ENCODE peak calls at places on chromosome 11, in nine cellular contexts. K, M, U, I, F, N, P, B and G are unnamed samples.

GRCh38 chr11:80155412-80156017 is 714.7 kb upstream of the TENM4 start:
- DNase-seq in K (no peak), M (no peak), U (peak), I (peak), F (no peak), N (no peak), P (peak), B (no peak), G (peak)

GRCh38 chr11:124867700-124868099 is 2.5 kb downstream of the ROBO3 start:
- DNase-seq in K (no peak), M (no peak), U (peak), I (no peak), F (no peak), N (no peak), P (peak), B (peak), G (peak)

GRCh38 chr11:126416542-126417090 is 61.1 kb downstream of the ST3GAL4 start:
- DNase-seq in K (no peak), M (peak), U (peak), I (no peak), F (peak), N (peak), P (peak), B (peak), G (peak)

GRCh38 chr11:1765871-1766718 is 2.4 kb upstream of the CTSD start:
- DNase-seq in K (no peak), M (no peak), U (no peak), I (no peak), F (no peak), N (peak), P (no peak), B (peak), G (no peak)

GRCh38 chr11:61305417-61305816 is 10.3 kb upstream of the VWCE start:
- DNase-seq in K (no peak), M (no peak), U (no peak), I (no peak), F (no peak), N (no peak), P (no peak), B (no peak), G (no peak)

GRCh38 chr11:34585870-34586654 is 34.8 kb upstream of the EHF start:
- DNase-seq in K (no peak), M (no peak), U (peak), I (peak), F (no peak), N (no peak), P (peak), B (no peak), G (peak)

GRCh38 chr11:59413646-59414045 is 12.6 kb downstream of the OR5A2 start:
- DNase-seq in K (no peak), M (no peak), U (no peak), I (no peak), F (no peak), N (no peak), P (no peak), B (no peak), G (no peak)

GRCh38 chr11:76918941-76919386 is 58.2 kb downstream of the ACER3 start:
- DNase-seq in K (no peak), M (no peak), U (peak), I (peak), F (no peak), N (no peak), P (peak), B (no peak), G (peak)

GRCh38 chr11:92870241-92870826 is 99.1 kb upstream of the MTNR1B start:
- DNase-seq in K (no peak), M (no peak), U (no peak), I (no peak), F (no peak), N (no peak), P (no peak), B (no peak), G (no peak)

GRCh38 chr11:57094206-57094940 is 87.4 kb upstream of the LRRC55 start:
- DNase-seq in K (no peak), M (no peak), U (no peak), I (peak), F (no peak), N (no peak), P (peak), B (no peak), G (no peak)

GRCh38 chr11:824292-824880 is 3.3 kb upstream of the CRACR2B start:
- DNase-seq in K (no peak), M (no peak), U (no peak), I (no peak), F (no peak), N (peak), P (no peak), B (no peak), G (no peak)

GRCh38 chr11:86931965-86932332 is 23.2 kb downstream of the FZD4 start:
- DNase-seq in K (peak), M (no peak), U (no peak), I (peak), F (no peak), N (no peak), P (peak), B (no peak), G (peak)

GRCh38 chr11:12765428-12765827 is 91.2 kb downstream of the TEAD1 start:
- DNase-seq in K (no peak), M (no peak), U (no peak), I (no peak), F (no peak), N (peak), P (no peak), B (no peak), G (no peak)

GRCh38 chr11:112504056-112504455 is 243.4 kb upstream of the PLET1 start:
- DNase-seq in K (no peak), M (no peak), U (no peak), I (no peak), F (no peak), N (no peak), P (peak), B (no peak), G (no peak)

GRCh38 chr11:45936655-45937054 is 14.2 kb downstream of the LARGE2 start:
- DNase-seq in K (no peak), M (no peak), U (no peak), I (no peak), F (no peak), N (no peak), P (no peak), B (no peak), G (no peak)

GRCh38 chr11:34632105-34632780 is 11.3 kb downstream of the EHF start:
- DNase-seq in K (no peak), M (no peak), U (no peak), I (no peak), F (no peak), N (no peak), P (no peak), B (no peak), G (no peak)

GRCh38 chr11:85088286-85088685 is 538.9 kb downstream of the DLG2 start:
- DNase-seq in K (no peak), M (no peak), U (peak), I (no peak), F (no peak), N (no peak), P (peak), B (no peak), G (no peak)

GRCh38 chr11:122642472-122642922 is 13.0 kb upstream of the UBASH3B start:
- DNase-seq in K (peak), M (no peak), U (peak), I (peak), F (no peak), N (no peak), P (peak), B (no peak), G (peak)

GRCh38 chr11:103624708-103625623 is 411.5 kb upstream of the DDI1 start:
- DNase-seq in K (no peak), M (no peak), U (peak), I (peak), F (no peak), N (no peak), P (peak), B (no peak), G (peak)

GRCh38 chr11:86230921-86231320 is 13.6 kb upstream of the EED start:
- DNase-seq in K (peak), M (no peak), U (no peak), I (peak), F (no peak), N (no peak), P (peak), B (no peak), G (no peak)

GRCh38 chr11:57255618-57256017 is 18.6 kb upstream of the APLNR start:
- DNase-seq in K (no peak), M (no peak), U (peak), I (no peak), F (no peak), N (no peak), P (peak), B (no peak), G (no peak)

GRCh38 chr11:19441752-19442553 is 201.2 kb upstream of the E2F8 start:
- DNase-seq in K (peak), M (no peak), U (peak), I (peak), F (peak), N (peak), P (peak), B (peak), G (peak)

GRCh38 chr11:47467372-47467771 is 18.4 kb upstream of the RAPSN start:
- DNase-seq in K (no peak), M (no peak), U (no peak), I (no peak), F (no peak), N (no peak), P (no peak), B (peak), G (no peak)

GRCh38 chr11:369336-370018 is at the start of gene B4GALNT4:
- DNase-seq in K (no peak), M (no peak), U (no peak), I (no peak), F (no peak), N (peak), P (no peak), B (peak), G (no peak)

GRCh38 chr11:117199061-117199915 is at the start of gene TAGLN:
- DNase-seq in K (no peak), M (no peak), U (peak), I (peak), F (no peak), N (peak), P (peak), B (peak), G (peak)

GRCh38 chr11:74162688-74163467 is 7.9 kb downstream of the C2CD3 start:
- DNase-seq in K (no peak), M (no peak), U (no peak), I (no peak), F (no peak), N (no peak), P (no peak), B (no peak), G (no peak)

GRCh38 chr11:11993814-11994213 is 14.6 kb downstream of the DKK3 start:
- DNase-seq in K (peak), M (no peak), U (peak), I (peak), F (no peak), N (no peak), P (peak), B (no peak), G (peak)

GRCh38 chr11:123111465-123111864 is 49.5 kb upstream of the HSPA8 start:
- DNase-seq in K (no peak), M (no peak), U (peak), I (peak), F (no peak), N (no peak), P (peak), B (no peak), G (peak)

GRCh38 chr11:71198823-71199165 is 53.6 kb downstream of the SHANK2 start:
- DNase-seq in K (no peak), M (no peak), U (no peak), I (no peak), F (no peak), N (no peak), P (no peak), B (peak), G (no peak)

GRCh38 chr11:61325649-61326414 is 7.1 kb downstream of the DDB1 start:
- DNase-seq in K (no peak), M (no peak), U (no peak), I (no peak), F (no peak), N (no peak), P (no peak), B (no peak), G (no peak)

GRCh38 chr11:4626207-4627105 is 10.8 kb upstream of the OR51D1 start:
- DNase-seq in K (peak), M (peak), U (peak), I (peak), F (no peak), N (no peak), P (peak), B (no peak), G (peak)

GRCh38 chr11:44725016-44725651 is 1.6 kb upstream of the TSPAN18 start:
- DNase-seq in K (no peak), M (no peak), U (no peak), I (peak), F (no peak), N (no peak), P (no peak), B (no peak), G (no peak)

GRCh38 chr11:130831506-130832385 is 84.5 kb downstream of the SNX19 start:
- DNase-seq in K (no peak), M (no peak), U (no peak), I (no peak), F (no peak), N (peak), P (no peak), B (no peak), G (no peak)

GRCh38 chr11:106608677-106609076 is 409.6 kb downstream of the GUCY1A2 start:
- DNase-seq in K (no peak), M (no peak), U (no peak), I (no peak), F (no peak), N (no peak), P (peak), B (no peak), G (no peak)

GRCh38 chr11:13550761-13551160 is 55.0 kb upstream of the PTH start:
- DNase-seq in K (no peak), M (no peak), U (no peak), I (no peak), F (no peak), N (no peak), P (no peak), B (no peak), G (no peak)